ENCODE peak calls at places on chromosomes 16 and 17, in four cellular contexts. S is endothelial cell of umbilical vein, M is HCT116, Z is SK-N-SH. B is an unnamed sample.

GRCh38 chr17:41800601-41801373 is 11.0 kb downstream of the P3H4 start:
- DNase-seq in M (peak; percentile 92), S (no peak), Z (peak; percentile 18), B (peak; percentile 50)

GRCh38 chr16:25135239-25135878 is 23.8 kb downstream of the LCMT1 start:
- DNase-seq in Z (no peak), S (no peak), M (no peak), B (no peak)

GRCh38 chr16:12260647-12261262 is 284.2 kb downstream of the SNX29 start:
- DNase-seq in Z (no peak), M (peak; percentile 36), S (no peak), B (peak; percentile 29)

GRCh38 chr16:70683146-70683944 is 2.5 kb downstream of the MTSS2 start:
- DNase-seq in M (no peak), S (no peak), Z (no peak), B (peak; percentile 90)

GRCh38 chr16:73433493-73434307 is 385.8 kb upstream of the ZFHX3 start:
- DNase-seq in Z (no peak), M (no peak), S (no peak), B (no peak)

GRCh38 chr17:48550313-48551205 is 5.7 kb upstream of the HOXB2 start:
- DNase-seq in S (no peak), M (no peak), Z (no peak), B (no peak)

GRCh38 chr16:9854665-9855064 is 327.6 kb downstream of the GRIN2A start:
- DNase-seq in Z (no peak), M (no peak), S (peak; percentile 51), B (no peak)

GRCh38 chr16:88856122-88856827 is 472 bp downstream of the GALNS start:
- DNase-seq in Z (no peak), M (no peak), S (no peak), B (peak; percentile 94)

GRCh38 chr17:68576811-68577551 is 24.2 kb downstream of the FAM20A start:
- DNase-seq in S (no peak), Z (no peak), M (no peak), B (peak; percentile 81)

GRCh38 chr16:89456412-89456811 is 33.9 kb downstream of the ANKRD11 start:
- DNase-seq in M (no peak), Z (no peak), S (no peak), B (no peak)

GRCh38 chr16:46929378-46930332 is 43.8 kb downstream of the DNAJA2 start:
- DNase-seq in Z (peak; percentile 92), S (peak; percentile 46), M (peak; percentile 18), B (peak; percentile 96)

GRCh38 chr17:50564916-50565315 is 4.4 kb downstream of the CACNA1G start:
- DNase-seq in Z (peak; percentile 80), M (no peak), S (no peak), B (peak; percentile 92)

GRCh38 chr17:15119928-15120327 is 145.2 kb downstream of the PMP22 start:
- DNase-seq in S (no peak), Z (no peak), M (no peak), B (no peak)

GRCh38 chr17:37399404-37399803 is 7.2 kb downstream of the ACACA start:
- DNase-seq in Z (no peak), S (no peak), M (no peak), B (no peak)

GRCh38 chr17:5184284-5184683 is 7.4 kb downstream of the ZNF594 start:
- DNase-seq in S (no peak), Z (no peak), M (no peak), B (no peak)

DNA sequence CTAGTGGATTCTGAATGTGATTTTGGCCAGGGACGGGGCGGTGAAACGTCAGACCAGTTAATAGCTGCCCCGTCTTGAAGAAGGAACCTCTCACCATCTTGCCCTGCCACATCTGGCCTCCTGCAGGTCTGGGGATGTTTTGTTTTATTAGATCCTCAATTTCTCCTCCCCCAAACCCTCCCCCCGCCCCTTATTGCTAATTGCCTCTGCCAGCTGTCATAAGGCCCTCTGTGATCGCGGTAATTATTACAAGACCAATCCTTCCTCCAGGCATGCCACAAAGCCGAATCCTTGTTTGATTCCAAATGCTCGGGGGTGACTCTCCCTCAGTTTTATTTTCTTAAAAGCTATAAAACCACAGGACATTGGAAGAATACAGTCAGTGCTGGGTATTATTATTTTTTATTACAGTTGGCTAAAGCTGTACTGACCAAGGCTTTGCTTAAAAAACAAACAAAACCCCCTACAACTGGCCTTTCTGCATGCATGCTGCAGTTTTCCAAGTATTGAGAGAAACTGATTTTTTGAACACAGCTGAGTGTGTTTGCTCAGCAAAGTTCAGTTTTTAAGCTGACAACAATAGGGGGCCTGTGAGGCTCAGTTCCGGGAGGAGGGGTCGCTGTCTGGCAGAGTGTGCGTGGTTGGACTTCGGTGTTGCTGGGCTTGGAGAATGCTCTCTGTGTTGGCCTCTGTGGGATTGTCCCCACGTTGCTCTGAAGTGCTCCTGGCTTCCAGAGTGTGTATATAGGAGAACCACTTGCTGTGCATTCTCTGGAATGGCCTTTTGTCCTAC is 1.7 kb downstream of the KSR1 start:
- DNase-seq in Z (peak; percentile 63), S (peak; percentile 40), M (no peak), B (peak; percentile 78)
- H3K27me3 ChIP-seq in Z (no peaks in the 10 kb centered on the region), S (no peaks in the 10 kb centered on the region), M (no peaks in the 10 kb centered on the region), B (peaks cover 52% of the 10 kb centered on the region)

DNA sequence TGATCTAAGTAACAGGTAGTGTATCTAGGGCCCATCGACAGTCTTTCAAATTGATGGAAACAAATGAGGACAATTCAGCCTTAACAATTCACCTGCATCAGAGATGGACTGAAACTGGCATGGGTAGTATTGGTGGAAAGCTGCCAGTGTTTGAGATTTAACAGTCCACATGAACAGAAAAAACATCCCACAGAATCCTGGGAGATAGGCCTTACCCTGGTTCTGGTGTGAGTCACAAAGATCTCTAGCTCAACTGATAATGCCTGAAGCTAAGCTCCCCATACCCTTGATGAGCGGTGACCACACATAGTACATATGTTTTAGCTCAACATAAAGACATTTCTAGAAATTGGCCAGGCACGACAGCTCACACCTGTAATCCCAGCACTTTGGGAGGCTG is 21.9 kb downstream of the CRK start:
- DNase-seq in S (no peak), Z (no peak), M (no peak), B (peak; percentile 71)
- H4K20me1 ChIP-seq in S (peaks cover 2% of the 10 kb centered on the region), Z (peaks cover 86% of the 10 kb centered on the region), M (peaks cover 2% of the 10 kb centered on the region), B (peaks cover 47% of the 10 kb centered on the region)

DNA sequence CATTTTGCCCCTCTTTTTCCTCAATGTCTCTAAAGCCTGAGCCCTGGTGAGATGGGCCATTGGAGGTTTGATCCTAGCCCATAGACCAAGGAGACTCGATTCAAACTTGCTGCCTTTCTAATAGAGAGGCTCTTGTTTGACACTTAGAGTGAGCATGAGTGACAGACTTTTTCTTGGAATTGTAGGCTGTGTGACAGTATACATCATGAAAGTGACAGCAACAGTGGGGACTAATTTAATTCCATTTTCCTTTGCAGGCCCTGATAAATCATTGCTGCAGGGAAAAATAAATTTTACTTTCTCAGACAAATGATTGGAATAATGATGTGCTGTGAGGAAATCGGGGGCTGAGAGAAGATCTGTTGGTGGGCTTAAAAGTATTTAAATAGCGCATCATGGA is 169.0 kb upstream of the NOL11 start:
- DNase-seq in S (no peak), Z (no peak), M (no peak), B (peak; percentile 9)
- H3K4me2 ChIP-seq in S (no peak overlapping the region), Z (no peak overlapping the region), M (no peak overlapping the region), B (no peak overlapping the region)

DNA sequence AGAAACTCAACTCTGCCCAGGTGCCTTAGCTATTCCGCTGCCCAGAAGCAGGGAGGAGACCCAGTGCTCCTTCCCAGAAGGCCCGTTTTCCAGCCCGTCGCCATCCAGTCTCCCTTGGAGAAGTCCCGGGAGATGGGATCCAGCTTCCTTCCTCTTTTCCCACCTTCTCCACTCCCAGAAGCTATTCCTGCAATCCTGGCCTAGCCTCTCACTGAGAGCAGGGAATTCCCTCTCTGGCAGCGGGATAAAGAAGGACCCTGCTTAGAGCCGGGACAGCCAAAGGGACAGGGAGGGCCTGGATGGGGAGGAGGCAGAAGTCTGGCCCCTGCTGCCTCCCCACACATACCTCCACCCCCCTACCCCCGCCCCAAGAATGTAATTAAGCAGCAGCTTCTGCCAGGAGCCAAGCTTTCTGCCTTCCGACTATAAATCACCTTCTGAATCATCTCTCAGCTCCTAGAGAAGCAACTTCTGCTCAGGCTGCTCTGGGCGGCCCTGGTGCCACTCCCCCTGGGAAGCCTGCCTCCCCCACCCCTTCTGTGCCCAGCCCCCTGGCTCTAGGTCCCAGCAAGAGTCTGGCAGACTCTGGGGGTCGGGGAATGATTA is 6.4 kb downstream of the WNT3 start:
- DNase-seq in S (no peak), M (no peak), Z (no peak), B (peak; percentile 92)
- H3K27me3 ChIP-seq in S (peaks cover 16% of the 10 kb centered on the region), M (no peaks in the 10 kb centered on the region), Z (no peaks in the 10 kb centered on the region), B (peaks cover 25% of the 10 kb centered on the region)

GRCh38 chr17:63830278-63830677 is 2.8 kb upstream of the FTSJ3 start:
- DNase-seq in M (no peak), S (no peak), Z (no peak), B (no peak)
- H4K20me1 ChIP-seq in M (no peaks in the 10 kb centered on the region), S (no peaks in the 10 kb centered on the region), Z (peaks cover 10% of the 10 kb centered on the region), B (peaks cover 27% of the 10 kb centered on the region)

GRCh38 chr17:3005696-3006095 is 57.7 kb downstream of the OR1D5 start:
- DNase-seq in Z (no peak), M (no peak), S (no peak), B (no peak)
- H3K4me2 ChIP-seq in Z (no peak overlapping the region), M (no peak overlapping the region), S (no peak overlapping the region), B (no peak overlapping the region)

DNA sequence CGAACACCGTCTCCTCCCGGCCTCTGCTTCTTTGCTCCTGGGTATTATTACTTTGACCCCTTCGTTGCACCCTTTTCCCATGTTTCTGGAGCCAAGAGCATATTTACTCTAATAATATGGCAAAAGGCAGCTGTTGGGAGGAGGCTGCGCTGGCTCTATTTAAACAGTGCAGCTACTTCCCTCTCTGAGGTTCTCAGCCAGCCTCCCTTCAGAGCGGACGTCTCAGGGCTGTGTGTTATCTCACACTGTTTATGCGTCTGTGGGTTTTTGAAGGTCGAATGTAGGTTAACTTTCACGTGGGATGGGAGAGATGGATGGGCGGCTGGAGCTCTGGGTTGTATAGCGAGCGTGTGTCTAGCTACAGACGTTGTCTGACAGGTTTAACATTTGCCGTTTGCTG is 45.3 kb downstream of the COX4I1 start:
- DNase-seq in Z (no peak), M (no peak), S (no peak), B (no peak)
- H3K27me3 ChIP-seq in Z (peaks cover 90% of the 10 kb centered on the region), M (peaks cover 16% of the 10 kb centered on the region), S (no peaks in the 10 kb centered on the region), B (peaks cover 8% of the 10 kb centered on the region)